ENCODE peak calls at places on chromosomes 16 and 17, in nine cellular contexts. I is lower lobe of right lung; S is GM20000; J is C1 segment of cervical spinal cord; P is activated gamma-delta T cell treated with Interleukin-2 at 50 U/mL for 16 hours; R is GM18507; O is activated T-helper 1 cell treated with anti-CD3 and anti-CD28 coated beads, Interleukin-12 subunit alpha, Interleukin-12 subunit beta, Interleukin-2, Interleukin-4 antibody, amounts not matched to agents 30 ng/mL and 10 ng/mL and 1 ng/mL, durations not matched to agents 14 hours and 24 hours and 36 hours; E is thoracic aorta; L is stimulated activated CD8-positive, alpha-beta memory T cell treated with anti-CD3 and anti-CD28 coated beads, Interleukin-7, amount 100 ng/mL, for 4 hours. N is an unnamed sample.

GRCh38 chr16:51148674-51149228 is 2.3 kb downstream of the SALL1 start:
- DNase-seq in I (no peak), O (no peak), R (no peak), J (no peak), L (no peak), E (no peak), S (no peak), P (no peak), N (no peak)

GRCh38 chr16:75794426-75794825 is 68.1 kb upstream of the CPHXL start:
- DNase-seq in E (no peak), S (no peak), R (no peak), P (no peak), I (no peak), J (no peak), O (no peak), L (no peak), N (no peak)

GRCh38 chr17:82440377-82440981 is 10.1 kb downstream of the CYBC1 start:
- DNase-seq in S (peak; percentile 63), L (no peak), O (no peak), J (no peak), P (no peak), I (peak; percentile 68), R (no peak), E (no peak), N (no peak)

GRCh38 chr17:48719642-48720262 is 2.6 kb downstream of the PRAC1 start:
- DNase-seq in P (no peak), I (no peak), J (no peak), L (no peak), R (no peak), S (peak; percentile 41), E (no peak), O (no peak), N (no peak)

GRCh38 chr16:68590201-68590994 is 51.3 kb downstream of the ZFP90 start:
- DNase-seq in J (no peak), L (peak; percentile 19), E (no peak), I (peak; percentile 77), S (peak; percentile 67), R (peak; percentile 35), P (peak; percentile 47), O (peak; percentile 38), N (no peak)

GRCh38 chr16:633336-634050 is 2.6 kb downstream of the METTL26 start:
- DNase-seq in J (no peak), O (no peak), R (no peak), S (no peak), P (no peak), I (no peak), E (no peak), L (no peak), N (no peak)

GRCh38 chr17:835263-835662 is 53.1 kb downstream of the MRM3 start:
- DNase-seq in L (no peak), J (no peak), R (no peak), P (no peak), E (no peak), I (no peak), S (no peak), O (no peak), N (no peak)

GRCh38 chr16:69922200-69922599 is 28.9 kb upstream of the CLEC18A start:
- DNase-seq in O (no peak), J (no peak), R (no peak), S (no peak), P (no peak), E (no peak), L (no peak), I (no peak), N (no peak)

GRCh38 chr16:22370038-22370541 is 4.3 kb downstream of the CDR2 start:
- DNase-seq in E (no peak), P (no peak), J (no peak), R (no peak), S (no peak), I (no peak), O (no peak), L (no peak), N (no peak)

GRCh38 chr16:70480127-70481105 is 26.0 kb downstream of the FCSK start:
- DNase-seq in I (no peak), J (no peak), R (no peak), P (no peak), E (no peak), L (no peak), O (no peak), S (no peak), N (no peak)

GRCh38 chr17:65359016-65359415 is 202.4 kb downstream of the AXIN2 start:
- DNase-seq in S (no peak), L (no peak), P (no peak), O (no peak), J (no peak), I (no peak), E (no peak), R (no peak), N (no peak)